ENCODE peak calls at places on chromosome 13, in four cellular contexts. One of them, this sample, is unnamed.

GRCh38 chr13:73740681-73741080 is 393.5 kb downstream of the KLF12 start:
- DNase-seq in K562: no peak
- DNase-seq in GM12878: no peak
- DNase-seq in HepG2: no peak
- DNase-seq in this sample: no peak

GRCh38 chr13:70784590-70784989 is 676.3 kb upstream of the KLHL1 start:
- DNase-seq in GM12878: no peak
- DNase-seq in K562: no peak
- DNase-seq in HepG2: no peak
- DNase-seq in this sample: no peak

GRCh38 chr13:109274188-109274821 is 512.1 kb downstream of the IRS2 start:
- DNase-seq in K562: no peak
- DNase-seq in GM12878: no peak
- DNase-seq in HepG2: no peak
- DNase-seq in this sample: peak; percentile 21

GRCh38 chr13:87334176-87334575 is 337.0 kb upstream of the SLITRK5 start:
- DNase-seq in HepG2: no peak
- DNase-seq in GM12878: no peak
- DNase-seq in K562: no peak
- DNase-seq in this sample: no peak

GRCh38 chr13:113305208-113305607 is 8.2 kb downstream of the LAMP1 start:
- DNase-seq in HepG2: no peak
- DNase-seq in GM12878: no peak
- DNase-seq in K562: no peak
- DNase-seq in this sample: no peak

GRCh38 chr13:94706101-94706853 is 6.1 kb downstream of the SOX21 start:
- DNase-seq in GM12878: no peak
- DNase-seq in HepG2: no peak
- DNase-seq in K562: no peak
- DNase-seq in this sample: no peak

GRCh38 chr13:95298971-95299627 is 2.2 kb downstream of the ABCC4 start:
- DNase-seq in K562: no peak
- DNase-seq in GM12878: no peak
- DNase-seq in HepG2: no peak
- DNase-seq in this sample: no peak

GRCh38 chr13:60398949-60399589 is 2.0 kb downstream of the TDRD3 start:
- DNase-seq in GM12878: no peak
- DNase-seq in K562: peak; percentile 32
- DNase-seq in HepG2: no peak
- DNase-seq in this sample: no peak

GRCh38 chr13:25375727-25376358 is 4.1 kb downstream of the ATP8A2 start:
- DNase-seq in HepG2: peak; percentile 42
- DNase-seq in GM12878: no peak
- DNase-seq in K562: peak; percentile 59
- DNase-seq in this sample: peak; percentile 36

GRCh38 chr13:27533155-27533643 is 82.8 kb upstream of the MTIF3 start:
- DNase-seq in HepG2: peak; percentile 65
- DNase-seq in K562: peak; percentile 71
- DNase-seq in GM12878: no peak
- DNase-seq in this sample: peak; percentile 93

GRCh38 chr13:24184855-24185254 is 24.3 kb downstream of the SPATA13 start:
- DNase-seq in GM12878: no peak
- DNase-seq in HepG2: no peak
- DNase-seq in K562: no peak
- DNase-seq in this sample: no peak

GRCh38 chr13:29575098-29575497 is 20.4 kb downstream of the SLC7A1 start:
- DNase-seq in GM12878: no peak
- DNase-seq in HepG2: no peak
- DNase-seq in K562: no peak
- DNase-seq in this sample: no peak

GRCh38 chr13:48066310-48066989 is 28.5 kb downstream of the MED4 start:
- DNase-seq in K562: peak; percentile 13
- DNase-seq in HepG2: peak; percentile 47
- DNase-seq in GM12878: peak; percentile 42
- DNase-seq in this sample: no peak

GRCh38 chr13:77697208-77698103 is at the start of gene SLAIN1:
- DNase-seq in GM12878: no peak
- DNase-seq in HepG2: peak; percentile 15
- DNase-seq in K562: peak; percentile 74
- DNase-seq in this sample: peak; percentile 90

GRCh38 chr13:20150561-20150960 is 10.3 kb downstream of the GJA3 start:
- DNase-seq in K562: no peak
- DNase-seq in HepG2: no peak
- DNase-seq in GM12878: no peak
- DNase-seq in this sample: no peak

GRCh38 chr13:111897178-111897845 is 169.6 kb upstream of the SOX1 start:
- DNase-seq in K562: no peak
- DNase-seq in HepG2: no peak
- DNase-seq in GM12878: no peak
- DNase-seq in this sample: no peak

GRCh38 chr13:113109151-113110047 is 3.8 kb downstream of the F7 start:
- DNase-seq in HepG2: no peak
- DNase-seq in GM12878: no peak
- DNase-seq in K562: no peak
- DNase-seq in this sample: peak; percentile 42

GRCh38 chr13:94063096-94063495 is 416.4 kb downstream of the DCT start:
- DNase-seq in K562: no peak
- DNase-seq in GM12878: no peak
- DNase-seq in HepG2: no peak
- DNase-seq in this sample: no peak

GRCh38 chr13:24254151-24254810 is 55.1 kb upstream of the C1QTNF9 start:
- DNase-seq in GM12878: no peak
- DNase-seq in K562: no peak
- DNase-seq in HepG2: no peak
- DNase-seq in this sample: no peak

GRCh38 chr13:43782686-43783085 is 4.1 kb downstream of the ENOX1 start:
- DNase-seq in HepG2: no peak
- DNase-seq in K562: no peak
- DNase-seq in GM12878: no peak
- DNase-seq in this sample: no peak

GRCh38 chr13:49411353-49411752 is 32.5 kb downstream of the CAB39L start:
- DNase-seq in GM12878: no peak
- DNase-seq in HepG2: no peak
- DNase-seq in K562: no peak
- DNase-seq in this sample: no peak

GRCh38 chr13:43072394-43072793 is 49.0 kb downstream of the DNAJC15 start:
- DNase-seq in HepG2: no peak
- DNase-seq in GM12878: no peak
- DNase-seq in K562: no peak
- DNase-seq in this sample: no peak

GRCh38 chr13:111661776-111662175 is 341.3 kb downstream of the TEX29 start:
- DNase-seq in HepG2: no peak
- DNase-seq in GM12878: no peak
- DNase-seq in K562: no peak
- DNase-seq in this sample: no peak

GRCh38 chr13:76473552-76474134 is 412.6 kb downstream of the KCTD12 start:
- DNase-seq in HepG2: peak; percentile 76
- DNase-seq in GM12878: peak; percentile 25
- DNase-seq in K562: peak; percentile 48
- DNase-seq in this sample: peak; percentile 78

GRCh38 chr13:29210676-29211075 is 384.8 kb downstream of the SLC7A1 start:
- DNase-seq in GM12878: no peak
- DNase-seq in K562: no peak
- DNase-seq in HepG2: no peak
- DNase-seq in this sample: no peak

DNA sequence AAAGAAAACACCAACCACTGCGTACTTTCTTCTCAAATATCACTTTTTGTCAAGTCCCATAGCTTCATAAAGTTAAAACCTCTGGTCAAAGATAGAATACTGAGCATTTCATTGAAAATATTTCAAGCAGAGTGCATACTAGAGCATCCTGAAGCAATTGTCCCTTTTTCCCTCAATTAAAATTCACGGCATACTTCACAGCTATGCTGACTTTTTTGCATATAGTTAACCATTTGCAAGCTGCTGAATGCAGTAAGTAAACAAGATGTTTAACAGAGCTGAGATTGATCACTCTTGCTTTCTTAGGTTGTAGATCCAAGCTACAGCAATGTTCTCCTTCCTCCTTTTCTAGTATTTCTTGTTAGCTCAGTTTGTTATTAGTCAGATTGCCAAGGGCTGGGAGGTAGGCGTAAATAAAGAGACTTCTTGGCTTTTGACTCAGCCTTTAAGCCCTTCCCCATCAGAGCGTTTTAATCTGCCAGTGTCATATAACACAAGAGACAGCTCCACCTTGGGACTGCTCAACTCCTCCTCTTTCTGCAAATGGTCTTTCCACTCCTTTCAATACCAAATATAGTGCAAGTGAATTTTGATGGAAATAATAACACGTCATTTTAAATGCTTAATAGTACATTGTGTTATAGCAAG is at the start of gene SLITRK6:
- DNase-seq in HepG2: no peak
- DNase-seq in GM12878: no peak
- DNase-seq in K562: no peak
- DNase-seq in this sample: no peak
- TF ChIP-seq NR2C2 in HepG2: no peak
- TF ChIP-seq NR2C2 in GM12878: no peak
- TF ChIP-seq NR2C2 in K562: no peak
- TF ChIP-seq NR2C2 in this sample: no peak

GRCh38 chr13:35349673-35350278 is 126.7 kb downstream of the MAB21L1 start:
- DNase-seq in GM12878: peak; percentile 52
- DNase-seq in HepG2: peak; percentile 92
- DNase-seq in K562: no peak
- DNase-seq in this sample: no peak
- TF ChIP-seq ESRRA in GM12878: no peak
- TF ChIP-seq ESRRA in HepG2: no peak
- TF ChIP-seq ESRRA in K562: no peak
- TF ChIP-seq ESRRA in this sample: no peak

GRCh38 chr13:75219479-75220237 is 262.3 kb downstream of the TBC1D4 start:
- DNase-seq in GM12878: peak; percentile 7
- DNase-seq in K562: peak; percentile 72
- DNase-seq in HepG2: peak; percentile 25
- DNase-seq in this sample: peak; percentile 86
- TF ChIP-seq NR2C2 in GM12878: no peak
- TF ChIP-seq NR2C2 in K562: no peak
- TF ChIP-seq NR2C2 in HepG2: no peak
- TF ChIP-seq NR2C2 in this sample: no peak

GRCh38 chr13:100689191-100689590 is 14.6 kb upstream of the TMTC4 start:
- DNase-seq in GM12878: no peak
- DNase-seq in HepG2: no peak
- DNase-seq in K562: no peak
- DNase-seq in this sample: no peak

GRCh38 chr13:100694722-100695644 is 20.4 kb upstream of the TMTC4 start:
- DNase-seq in K562: peak; percentile 74
- DNase-seq in GM12878: no peak
- DNase-seq in HepG2: peak; percentile 55
- DNase-seq in this sample: peak; percentile 79
- TF ChIP-seq ESRRA in K562: peak; percentile 60
- TF ChIP-seq ESRRA in GM12878: no peak
- TF ChIP-seq ESRRA in HepG2: no peak
- TF ChIP-seq ESRRA in this sample: no peak

DNA sequence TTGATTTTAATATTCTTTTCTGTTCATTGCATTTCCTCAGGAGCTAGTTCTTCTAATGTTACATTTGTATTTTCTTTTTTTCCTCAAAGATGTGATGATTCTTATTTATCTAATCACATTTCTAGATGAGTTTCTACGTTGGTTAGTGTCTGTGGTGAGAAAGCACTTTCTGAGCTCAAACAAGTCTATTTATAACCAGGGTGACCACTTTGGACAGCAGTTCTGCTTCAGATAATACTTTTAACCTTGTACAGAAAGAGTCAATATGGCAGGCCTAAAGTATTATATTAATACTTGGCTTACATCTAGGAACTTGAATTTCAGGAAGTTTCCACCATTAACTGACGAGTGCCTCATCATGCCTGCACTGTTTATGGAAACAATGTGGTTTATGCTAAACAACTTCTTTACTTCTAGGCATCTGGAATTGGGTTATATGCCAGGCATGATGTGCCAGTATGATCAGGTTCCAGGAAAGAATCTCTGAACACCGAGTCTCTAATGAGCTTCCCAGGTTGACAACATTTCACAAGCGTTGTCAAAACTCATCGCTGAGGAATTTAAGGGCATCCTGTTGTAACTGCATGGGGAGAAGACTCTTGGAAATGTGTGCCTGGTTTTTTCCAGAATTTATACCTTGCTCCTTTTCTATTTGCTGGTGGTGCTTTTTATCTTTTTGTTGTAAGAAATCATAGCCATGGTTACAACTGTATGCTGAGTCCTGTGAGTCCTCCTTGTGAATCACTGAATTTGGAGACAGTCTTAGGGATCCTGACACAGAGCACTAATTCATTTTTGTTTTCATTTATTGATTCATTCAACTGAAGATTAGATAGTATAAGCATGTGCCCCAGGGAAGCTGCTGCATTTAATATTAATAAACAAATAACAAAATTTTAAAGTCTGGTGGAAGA is 344.4 kb upstream of the PCDH9 start:
- DNase-seq in GM12878: no peak
- DNase-seq in HepG2: no peak
- DNase-seq in K562: no peak
- DNase-seq in this sample: no peak
- TF ChIP-seq NR2C2 in GM12878: no peak
- TF ChIP-seq NR2C2 in HepG2: no peak
- TF ChIP-seq NR2C2 in K562: no peak
- TF ChIP-seq NR2C2 in this sample: no peak